ENCODE peak calls at places on chromosome 9, in nine cellular contexts. F is body of pancreas, D is IMR-90, A is heart left ventricle, S is right lobe of liver, Z is upper lobe of left lung, P is K562, I is HCT116, U is GM12878. C is an unnamed sample. For H3K27me3, the result is how much of the 10 kb centered on the place peaks cover.

GRCh38 chr9:90219548-90220118 is 423.0 kb downstream of the DIRAS2 start:
- ATAC-seq in F (no peak), D (no peak), A (no peak), S (peak), Z (no peak), P (peak), I (peak), U (peak), C (no peak)

GRCh38 chr9:96467784-96468183 is 17.8 kb downstream of the HABP4 start:
- ATAC-seq in F (no peak), D (no peak), A (no peak), S (no peak), Z (peak), P (no peak), I (no peak), U (no peak), C (no peak)

GRCh38 chr9:136353757-136354488 is 9.6 kb downstream of the DNLZ start:
- ATAC-seq in F (no peak), D (peak), A (no peak), S (no peak), Z (no peak), P (peak), I (peak), U (no peak), C (no peak)

GRCh38 chr9:135501261-135502167 is 1.0 kb downstream of the MRPS2 start:
- ATAC-seq in F (no peak), D (no peak), A (no peak), S (no peak), Z (peak), P (peak), I (peak), U (peak), C (no peak)

GRCh38 chr9:133708770-133709611 is 29.2 kb downstream of the SARDH start:
- ATAC-seq in F (no peak), D (no peak), A (no peak), S (no peak), Z (no peak), P (no peak), I (peak), U (peak), C (no peak)

GRCh38 chr9:84140535-84141101 is 160.0 kb downstream of the RMI1 start:
- ATAC-seq in F (no peak), D (no peak), A (no peak), S (no peak), Z (peak), P (no peak), I (no peak), U (peak), C (no peak)

GRCh38 chr9:35835216-35835604 is 6.2 kb downstream of the TMEM8B start:
- ATAC-seq in F (no peak), D (no peak), A (no peak), S (no peak), Z (peak), P (peak), I (peak), U (peak), C (no peak)

GRCh38 chr9:87556821-87557220 is 59.2 kb downstream of the DAPK1 start:
- ATAC-seq in F (peak), D (no peak), A (no peak), S (peak), Z (no peak), P (peak), I (no peak), U (peak), C (no peak)

GRCh38 chr9:86064220-86064619 is 35.1 kb downstream of the GOLM1 start:
- ATAC-seq in F (no peak), D (no peak), A (no peak), S (peak), Z (no peak), P (no peak), I (no peak), U (no peak), C (no peak)

GRCh38 chr9:126894052-126894603 is 20.5 kb upstream of the RALGPS1 start:
- ATAC-seq in F (no peak), D (no peak), A (no peak), S (no peak), Z (no peak), P (no peak), I (no peak), U (no peak), C (no peak)

GRCh38 chr9:136606687-136607333 is 55.9 kb upstream of the EGFL7 start:
- ATAC-seq in F (no peak), D (no peak), A (no peak), S (no peak), Z (no peak), P (peak), I (peak), U (no peak), C (no peak)

GRCh38 chr9:34318163-34318790 is 10.8 kb downstream of the KIF24 start:
- ATAC-seq in F (no peak), D (no peak), A (no peak), S (no peak), Z (no peak), P (no peak), I (no peak), U (no peak), C (no peak)

GRCh38 chr9:1462626-1463308 is 412.6 kb downstream of the DMRT2 start:
- ATAC-seq in F (no peak), D (no peak), A (no peak), S (no peak), Z (no peak), P (no peak), I (no peak), U (no peak), C (no peak)

GRCh38 chr9:134189475-134190231 is 25.3 kb upstream of the RNU6ATAC start:
- ATAC-seq in F (no peak), D (peak), A (no peak), S (peak), Z (no peak), P (no peak), I (no peak), U (no peak), C (peak)

GRCh38 chr9:136551401-136552116 is 5.7 kb upstream of the NOTCH1 start:
- ATAC-seq in F (no peak), D (peak), A (no peak), S (no peak), Z (no peak), P (no peak), I (peak), U (peak), C (peak)

GRCh38 chr9:121201045-121201737 is 478 bp downstream of the RAB14 start:
- ATAC-seq in F (peak), D (peak), A (no peak), S (peak), Z (peak), P (peak), I (peak), U (peak), C (peak)
- TF ChIP-seq POLR2A in F (no peak), D (no peak), A (no peak), S (no peak), Z (no peak), P (no peak), I (no peak), U (no peak), C (no peak)

GRCh38 chr9:122463828-122464632 is 13.7 kb downstream of the OR1J1 start:
- ATAC-seq in F (no peak), D (no peak), A (no peak), S (no peak), Z (peak), P (peak), I (peak), U (peak), C (no peak)

GRCh38 chr9:122474561-122474960 is 3.2 kb downstream of the OR1J1 start:
- ATAC-seq in F (no peak), D (peak), A (no peak), S (no peak), Z (no peak), P (peak), I (no peak), U (no peak), C (no peak)

GRCh38 chr9:122464633-122465567 is 12.8 kb downstream of the OR1J1 start:
- ATAC-seq in F (peak), D (peak), A (peak), S (peak), Z (peak), P (peak), I (peak), U (peak), C (peak)

DNA sequence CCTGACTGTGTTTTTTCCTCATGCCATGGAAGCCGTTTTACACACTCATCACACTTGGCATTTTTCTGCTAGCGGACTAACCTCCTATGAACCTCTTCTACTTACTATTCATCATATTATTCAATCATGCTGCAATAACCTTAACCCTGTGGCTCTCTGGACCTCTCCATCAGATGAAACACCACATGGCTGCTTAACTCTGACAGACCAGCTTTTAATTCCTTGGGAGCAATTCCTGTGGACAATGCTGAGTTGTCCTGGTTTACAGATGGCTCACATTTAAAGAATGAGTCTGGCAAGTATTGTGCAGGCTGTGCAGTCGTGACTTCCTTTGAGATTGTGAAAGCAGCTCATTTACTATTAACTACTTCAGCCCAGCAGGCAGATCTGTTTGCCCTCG is 9.0 kb downstream of the OR1J1 start:
- ATAC-seq in F (no peak), D (peak), A (no peak), S (no peak), Z (no peak), P (no peak), I (no peak), U (no peak), C (no peak)
- H3K27me3 ChIP-seq in F (under half), D (under half), A (under half), S (under half), Z (under half), P (under half), I (under half), U (under half), C (under half)

GRCh38 chr9:19461135-19461534 is 52.3 kb downstream of the ACER2 start:
- ATAC-seq in F (no peak), D (no peak), A (no peak), S (no peak), Z (no peak), P (no peak), I (no peak), U (no peak), C (no peak)

GRCh38 chr9:19457694-19458009 is 48.8 kb downstream of the ACER2 start:
- ATAC-seq in F (no peak), D (peak), A (no peak), S (no peak), Z (no peak), P (no peak), I (no peak), U (peak), C (no peak)

GRCh38 chr9:19460258-19460657 is 51.4 kb downstream of the ACER2 start:
- ATAC-seq in F (no peak), D (no peak), A (no peak), S (no peak), Z (no peak), P (no peak), I (no peak), U (no peak), C (no peak)

GRCh38 chr9:19451240-19452087 is 42.7 kb downstream of the ACER2 start:
- ATAC-seq in F (no peak), D (no peak), A (no peak), S (no peak), Z (no peak), P (no peak), I (no peak), U (peak), C (no peak)

GRCh38 chr9:19456996-19457693 is 48.3 kb downstream of the ACER2 start:
- ATAC-seq in F (peak), D (peak), A (peak), S (peak), Z (peak), P (peak), I (peak), U (peak), C (peak)
- H3K27ac ChIP-seq in F (no peak), D (no peak), A (peak), S (no peak), Z (no peak), P (no peak), I (no peak), U (no peak), C (peak)

GRCh38 chr9:128921881-128922763 is 1.3 kb downstream of the PHYHD1 start:
- ATAC-seq in F (peak), D (peak), A (peak), S (peak), Z (peak), P (peak), I (no peak), U (no peak), C (peak)
- TF ChIP-seq POLR2A in F (peak), D (no peak), A (no peak), S (no peak), Z (no peak), P (no peak), I (peak), U (no peak), C (peak)

GRCh38 chr9:123321874-123322770 is 33.9 kb upstream of the CRB2 start:
- ATAC-seq in F (no peak), D (no peak), A (no peak), S (no peak), Z (no peak), P (no peak), I (no peak), U (peak), C (no peak)

GRCh38 chr9:123320814-123321213 is 35.2 kb upstream of the CRB2 start:
- ATAC-seq in F (no peak), D (no peak), A (no peak), S (no peak), Z (no peak), P (no peak), I (no peak), U (no peak), C (no peak)

GRCh38 chr9:123323482-123324013 is 32.4 kb upstream of the CRB2 start:
- ATAC-seq in F (no peak), D (no peak), A (no peak), S (no peak), Z (no peak), P (no peak), I (no peak), U (no peak), C (no peak)

GRCh38 chr9:123324767-123325183 is 31.2 kb upstream of the CRB2 start:
- ATAC-seq in F (no peak), D (no peak), A (no peak), S (peak), Z (no peak), P (no peak), I (no peak), U (no peak), C (no peak)

GRCh38 chr9:123322771-123323481 is 33.1 kb upstream of the CRB2 start:
- ATAC-seq in F (no peak), D (no peak), A (peak), S (no peak), Z (no peak), P (no peak), I (no peak), U (peak), C (no peak)
- H3K27me3 ChIP-seq in F (under half), D (under half), A (under half), S (under half), Z (under half), P (under half), I (under half), U (under half), C (under half)

GRCh38 chr9:107172160-107172978 is 110.7 kb upstream of the RAD23B start:
- ATAC-seq in F (peak), D (peak), A (no peak), S (peak), Z (peak), P (peak), I (peak), U (peak), C (peak)

GRCh38 chr9:107173422-107174180 is 109.5 kb upstream of the RAD23B start:
- ATAC-seq in F (no peak), D (no peak), A (no peak), S (peak), Z (no peak), P (no peak), I (no peak), U (peak), C (no peak)

GRCh38 chr9:107172979-107173347 is 110.1 kb upstream of the RAD23B start:
- ATAC-seq in F (no peak), D (no peak), A (no peak), S (no peak), Z (no peak), P (no peak), I (no peak), U (peak), C (no peak)

GRCh38 chr9:107170801-107171200 is 112.3 kb upstream of the RAD23B start:
- ATAC-seq in F (no peak), D (no peak), A (no peak), S (no peak), Z (no peak), P (no peak), I (no peak), U (no peak), C (no peak)

DNA sequence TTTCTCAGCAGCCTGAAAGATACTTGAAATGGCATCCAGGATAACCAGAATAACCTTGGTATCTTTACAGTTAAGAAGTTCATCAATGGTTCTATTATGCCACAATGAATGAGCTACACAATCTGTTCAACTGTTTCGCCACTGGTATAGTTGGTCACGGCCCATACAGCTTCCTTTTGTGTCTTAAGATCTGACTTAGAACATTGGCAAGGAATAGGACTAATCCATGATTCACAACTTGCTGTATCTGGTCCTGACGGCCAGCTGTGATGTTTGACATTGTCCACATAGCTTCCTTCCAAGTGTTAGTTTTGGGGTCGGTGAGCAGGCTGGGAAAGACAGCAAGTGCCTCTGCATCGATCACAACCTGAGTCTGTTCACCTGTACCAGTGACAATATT is 113.3 kb upstream of the RAD23B start:
- ATAC-seq in F (no peak), D (no peak), A (no peak), S (no peak), Z (no peak), P (no peak), I (no peak), U (no peak), C (no peak)
- H3K27ac ChIP-seq in F (no peak), D (no peak), A (no peak), S (no peak), Z (no peak), P (no peak), I (no peak), U (no peak), C (no peak)

C was measured in gastroesophageal sphincter.